ENCODE peak calls at places on chromosomes 2 and 18, in eight cellular contexts. O is NCI-H774, Y is A549, K is AG08395, Z is osteocyte, B is HFF-Myc, N is A172, L is activated gamma-delta T cell treated with Interleukin-2 at 50 U/mL for 16 hours. M is an unnamed sample.

GRCh38 chr2:109473006-109473380 is 140.8 kb downstream of the SEPTIN10 start:
- DNase-seq in O (no peak), Y (no peak), K (no peak), Z (no peak), B (no peak), N (no peak), L (no peak), M (no peak)

GRCh38 chr2:232441147-232441651 is 14.8 kb upstream of the ALPI start:
- DNase-seq in O (no peak), Y (no peak), K (no peak), Z (no peak), B (no peak), N (no peak), L (no peak), M (no peak)

GRCh38 chr2:160657206-160657605 is 163.6 kb upstream of the RBMS1 start:
- DNase-seq in O (no peak), Y (no peak), K (no peak), Z (no peak), B (no peak), N (no peak), L (no peak), M (no peak)

GRCh38 chr2:105815401-105815800 is 70.7 kb downstream of the NCK2 start:
- DNase-seq in O (no peak), Y (no peak), K (no peak), Z (no peak), B (no peak), N (no peak), L (no peak), M (no peak)

GRCh38 chr2:30914456-30914855 is 107.2 kb upstream of the CAPN13 start:
- DNase-seq in O (no peak), Y (no peak), K (no peak), Z (no peak), B (no peak), N (no peak), L (no peak), M (no peak)

GRCh38 chr2:233349005-233349998 is 5.0 kb upstream of the DGKD start:
- DNase-seq in O (no peak), Y (no peak), K (no peak), Z (no peak), B (peak), N (peak), L (no peak), M (no peak)

GRCh38 chr18:1995041-1995612 is 576.2 kb downstream of the METTL4 start:
- DNase-seq in O (no peak), Y (no peak), K (no peak), Z (no peak), B (no peak), N (no peak), L (no peak), M (no peak)

GRCh38 chr2:238024986-238025385 is 35.8 kb upstream of the SCLY start:
- DNase-seq in O (no peak), Y (no peak), K (peak), Z (peak), B (peak), N (no peak), L (no peak), M (no peak)

GRCh38 chr18:76212958-76213357 is 282.1 kb downstream of the ZNF516 start:
- DNase-seq in O (peak), Y (no peak), K (no peak), Z (no peak), B (no peak), N (no peak), L (no peak), M (no peak)

GRCh38 chr2:19358242-19359020 is at the start of gene OSR1:
- DNase-seq in O (peak), Y (peak), K (peak), Z (peak), B (no peak), N (peak), L (no peak), M (peak)

GRCh38 chr18:75472391-75472790 is 44.9 kb upstream of the SMIM21 start:
- DNase-seq in O (no peak), Y (no peak), K (no peak), Z (no peak), B (no peak), N (no peak), L (no peak), M (no peak)

GRCh38 chr2:85585781-85586105 is 1.5 kb downstream of the VAMP5 start:
- DNase-seq in O (no peak), Y (no peak), K (peak), Z (no peak), B (no peak), N (peak), L (no peak), M (peak)

GRCh38 chr2:239040152-239040761 is 192.4 kb downstream of the TWIST2 start:
- DNase-seq in O (no peak), Y (no peak), K (no peak), Z (no peak), B (no peak), N (no peak), L (no peak), M (no peak)

GRCh38 chr2:134460583-134460998 is 206.7 kb downstream of the MGAT5 start:
- DNase-seq in O (peak), Y (peak), K (peak), Z (no peak), B (peak), N (peak), L (no peak), M (peak)

GRCh38 chr2:42059261-42059898 is 11.6 kb downstream of the PKDCC start:
- DNase-seq in O (no peak), Y (no peak), K (no peak), Z (no peak), B (no peak), N (no peak), L (no peak), M (no peak)

GRCh38 chr2:5798083-5798482 is 105.9 kb downstream of the SOX11 start:
- DNase-seq in O (no peak), Y (no peak), K (no peak), Z (no peak), B (no peak), N (peak), L (no peak), M (peak)

GRCh38 chr2:113053666-113054435 is 1.2 kb upstream of the IL36B start:
- DNase-seq in O (no peak), Y (no peak), K (no peak), Z (peak), B (no peak), N (peak), L (no peak), M (peak)

GRCh38 chr2:211270257-211270656 is 713.9 kb downstream of the CPS1 start:
- DNase-seq in O (no peak), Y (no peak), K (no peak), Z (no peak), B (no peak), N (no peak), L (no peak), M (peak)

GRCh38 chr2:217064234-217065103 is 204.6 kb upstream of the TNP1 start:
- DNase-seq in O (no peak), Y (no peak), K (no peak), Z (no peak), B (no peak), N (no peak), L (no peak), M (no peak)

GRCh38 chr2:195648780-195649179 is 8.2 kb upstream of the SLC39A10 start:
- DNase-seq in O (no peak), Y (no peak), K (no peak), Z (no peak), B (no peak), N (no peak), L (no peak), M (no peak)

GRCh38 chr2:80579756-80580155 is 275.2 kb upstream of the LRRTM1 start:
- DNase-seq in O (no peak), Y (no peak), K (no peak), Z (no peak), B (no peak), N (no peak), L (no peak), M (no peak)

GRCh38 chr18:28804512-28805214 is 627.7 kb upstream of the CDH2 start:
- DNase-seq in O (no peak), Y (no peak), K (no peak), Z (no peak), B (no peak), N (no peak), L (no peak), M (no peak)

GRCh38 chr2:28038722-28039121 is 148.2 kb downstream of the BABAM2 start:
- DNase-seq in O (no peak), Y (no peak), K (no peak), Z (no peak), B (no peak), N (no peak), L (no peak), M (no peak)

GRCh38 chr2:157592983-157593382 is 35.7 kb downstream of the ACVR1C start:
- DNase-seq in O (peak), Y (peak), K (peak), Z (no peak), B (no peak), N (peak), L (no peak), M (no peak)

GRCh38 chr2:19349911-19350677 is 8.3 kb downstream of the OSR1 start:
- DNase-seq in O (no peak), Y (peak), K (no peak), Z (peak), B (no peak), N (no peak), L (no peak), M (no peak)

GRCh38 chr2:188659656-188660406 is 314.3 kb upstream of the COL3A1 start:
- DNase-seq in O (no peak), Y (peak), K (peak), Z (no peak), B (no peak), N (peak), L (no peak), M (no peak)

GRCh38 chr2:27763907-27764267 is 7.6 kb upstream of the MRPL33 start:
- DNase-seq in O (no peak), Y (no peak), K (no peak), Z (no peak), B (no peak), N (no peak), L (no peak), M (no peak)

GRCh38 chr2:20673686-20674308 is 6.9 kb downstream of the GDF7 start:
- DNase-seq in O (no peak), Y (no peak), K (no peak), Z (no peak), B (no peak), N (no peak), L (no peak), M (no peak)

M was measured in Caki2.